ENCODE peak calls at places on chromosomes 4 and X, in six cellular contexts. Y is K562, Q is HCT116, U is H1, O is HepG2, F is GM12878. D is an unnamed sample.

GRCh38 chr4:97646997-97647396 is 496.3 kb downstream of the STPG2 start:
- DNase-seq in Y (no peak), Q (no peak), U (no peak), O (no peak), F (no peak), D (no peak)

GRCh38 chr4:156942991-156943390 is 28.6 kb downstream of the PDGFC start:
- DNase-seq in Y (no peak), Q (no peak), U (no peak), O (no peak), F (no peak), D (no peak)

GRCh38 chr4:48360966-48361470 is 19.7 kb downstream of the SLAIN2 start:
- DNase-seq in Y (no peak), Q (no peak), U (no peak), O (no peak), F (no peak), D (no peak)

GRCh38 chr4:62548765-62549164 is 1348.6 kb downstream of the ADGRL3 start:
- DNase-seq in Y (no peak), Q (no peak), U (no peak), O (no peak), F (no peak), D (no peak)

GRCh38 chr4:169810325-169811323 is 52.9 kb upstream of the HPF1 start:
- DNase-seq in Y (peak), Q (peak), U (no peak), O (peak), F (peak), D (peak)

GRCh38 chr4:6362896-6363295 is 93.2 kb downstream of the WFS1 start:
- DNase-seq in Y (peak), Q (no peak), U (no peak), O (peak), F (no peak), D (peak)

GRCh38 chrX:11665144-11666040 is at the start of gene ARHGAP6:
- DNase-seq in Y (no peak), Q (no peak), U (no peak), O (no peak), F (no peak), D (peak)

GRCh38 chr4:124262211-124263179 is 450.0 kb downstream of the ANKRD50 start:
- DNase-seq in Y (peak), Q (peak), U (peak), O (peak), F (peak), D (peak)

GRCh38 chr4:183504930-183505555 is at the start of gene ING2:
- DNase-seq in Y (peak), Q (peak), U (no peak), O (peak), F (no peak), D (no peak)

GRCh38 chr4:117134386-117134785 is 49.0 kb upstream of the TRAM1L1 start:
- DNase-seq in Y (no peak), Q (peak), U (no peak), O (peak), F (peak), D (peak)

GRCh38 chr4:7938513-7939376 is 916 bp downstream of the AFAP1 start:
- DNase-seq in Y (no peak), Q (no peak), U (no peak), O (no peak), F (no peak), D (no peak)

GRCh38 chrX:149510386-149510785 is 5.3 kb upstream of the IDS start:
- DNase-seq in Y (peak), Q (no peak), U (no peak), O (no peak), F (no peak), D (no peak)

GRCh38 chrX:15269618-15270521 is at the start of gene ASB9:
- DNase-seq in Y (no peak), Q (peak), U (no peak), O (peak), F (no peak), D (no peak)

GRCh38 chr4:76407440-76408119 is 13.4 kb downstream of the CCDC158 start:
- DNase-seq in Y (no peak), Q (no peak), U (no peak), O (no peak), F (no peak), D (no peak)
- TF ChIP-seq ZNF274 in Y (no peak), Q (no peak), U (no peak), O (no peak), F (no peak), D (no peak)

GRCh38 chr4:141731481-141731880 is 95.1 kb downstream of the IL15 start:
- DNase-seq in Y (no peak), Q (no peak), U (no peak), O (no peak), F (no peak), D (no peak)
- TF ChIP-seq ZNF274 in Y (no peak), Q (no peak), U (no peak), O (no peak), F (no peak), D (no peak)

GRCh38 chr4:17854076-17854475 is 43.3 kb downstream of the NCAPG start:
- DNase-seq in Y (no peak), Q (no peak), U (no peak), O (no peak), F (no peak), D (no peak)
- TF ChIP-seq ZNF274 in Y (no peak), Q (no peak), U (no peak), O (no peak), F (no peak), D (no peak)

DNA sequence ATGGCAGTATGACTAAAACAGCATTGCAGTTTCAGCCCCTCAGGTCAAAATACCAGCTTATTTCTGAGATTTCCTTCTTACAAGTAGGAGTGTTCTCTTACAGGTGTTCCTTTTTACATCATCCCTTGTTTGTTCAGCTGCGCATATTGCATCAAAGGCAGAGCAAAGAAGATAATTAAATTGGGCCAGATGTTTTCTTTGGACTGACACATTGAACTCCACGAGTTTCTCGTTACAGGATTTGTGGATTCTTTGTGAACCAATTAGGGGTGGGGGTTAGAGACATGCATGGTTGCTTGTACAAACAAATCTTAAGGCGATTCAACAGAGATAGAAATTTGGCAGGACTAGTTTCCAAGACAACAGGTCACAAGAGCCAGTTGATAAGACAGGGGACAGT is 95.7 kb downstream of the SPANXN4 start:
- DNase-seq in Y (no peak), Q (no peak), U (no peak), O (no peak), F (no peak), D (no peak)
- TF ChIP-seq ZNF274 in Y (no peak), Q (no peak), U (no peak), O (no peak), F (no peak), D (no peak)

GRCh38 chr4:107379054-107379869 is 340.8 kb downstream of the PAPSS1 start:
- DNase-seq in Y (no peak), Q (no peak), U (no peak), O (no peak), F (no peak), D (no peak)
- TF ChIP-seq ZNF274 in Y (no peak), Q (no peak), U (no peak), O (no peak), F (no peak), D (no peak)

D was measured in NT2/D1.